ENCODE peak calls at places on chromosomes 3 and 15, in seven cellular contexts. M, P, A, Y, Q, B and T are unnamed samples. For H3K4me1, the result is how much of the 10 kb centered on the place peaks cover.

GRCh38 chr3:187987919-187988318 is 166.0 kb upstream of the LPP start:
- DNase-seq in M (peak), P (no peak), A (no peak), Y (no peak), Q (no peak), B (no peak), T (no peak)

GRCh38 chr3:50359760-50360110 is 414 bp upstream of the TMEM115 start:
- DNase-seq in M (no peak), P (no peak), A (no peak), Y (no peak), Q (no peak), B (no peak), T (no peak)

GRCh38 chr15:78000927-78001249 is 76.6 kb downstream of the TBC1D2B start:
- DNase-seq in M (no peak), P (no peak), A (no peak), Y (no peak), Q (no peak), B (no peak), T (no peak)

GRCh38 chr15:70795311-70795665 is 31.9 kb upstream of the UACA start:
- DNase-seq in M (no peak), P (no peak), A (peak), Y (peak), Q (no peak), B (no peak), T (no peak)

GRCh38 chr3:32203854-32204253 is 34.6 kb upstream of the CMTM8 start:
- DNase-seq in M (no peak), P (no peak), A (peak), Y (no peak), Q (no peak), B (no peak), T (no peak)

GRCh38 chr3:156151824-156152428 is 31.5 kb downstream of the KCNAB1 start:
- DNase-seq in M (peak), P (peak), A (peak), Y (peak), Q (peak), B (peak), T (peak)

GRCh38 chr3:35965908-35966307 is 326.6 kb downstream of the ARPP21 start:
- DNase-seq in M (no peak), P (no peak), A (peak), Y (peak), Q (no peak), B (no peak), T (no peak)

GRCh38 chr3:186979837-186980236 is 49.5 kb downstream of the ST6GAL1 start:
- DNase-seq in M (no peak), P (no peak), A (no peak), Y (no peak), Q (no peak), B (no peak), T (no peak)

GRCh38 chr3:186432189-186432588 is 70.2 kb upstream of the DGKG start:
- DNase-seq in M (no peak), P (no peak), A (peak), Y (peak), Q (no peak), B (no peak), T (no peak)

GRCh38 chr3:137616019-137616418 is 148.1 kb upstream of the SOX14 start:
- DNase-seq in M (no peak), P (no peak), A (no peak), Y (no peak), Q (no peak), B (no peak), T (no peak)

GRCh38 chr3:51716805-51717204 is 9.9 kb downstream of the GRM2 start:
- DNase-seq in M (no peak), P (no peak), A (no peak), Y (no peak), Q (peak), B (no peak), T (no peak)

GRCh38 chr3:30306896-30307295 is 299.5 kb upstream of the TGFBR2 start:
- DNase-seq in M (no peak), P (no peak), A (no peak), Y (no peak), Q (no peak), B (no peak), T (no peak)

GRCh38 chr3:188534633-188535032 is 380.7 kb downstream of the LPP start:
- DNase-seq in M (no peak), P (no peak), A (peak), Y (no peak), Q (no peak), B (no peak), T (no peak)

GRCh38 chr15:86255247-86255646 is 175.6 kb downstream of the AGBL1 start:
- DNase-seq in M (no peak), P (no peak), A (no peak), Y (no peak), Q (no peak), B (no peak), T (no peak)

GRCh38 chr3:151421956-151422355 is 37.4 kb upstream of the P2RY12 start:
- DNase-seq in M (no peak), P (no peak), A (no peak), Y (no peak), Q (no peak), B (no peak), T (no peak)

GRCh38 chr3:49276475-49277356 is at the start of gene C3orf62:
- DNase-seq in M (peak), P (peak), A (peak), Y (no peak), Q (peak), B (peak), T (peak)

GRCh38 chr3:48826451-48826850 is 21.2 kb downstream of the PRKAR2A start:
- DNase-seq in M (no peak), P (no peak), A (peak), Y (no peak), Q (no peak), B (no peak), T (no peak)

GRCh38 chr3:141769171-141769894 is 6.1 kb downstream of the GRK7 start:
- DNase-seq in M (no peak), P (no peak), A (peak), Y (no peak), Q (no peak), B (no peak), T (peak)

GRCh38 chr3:185822221-185822956 is 2.5 kb downstream of the IGF2BP2 start:
- DNase-seq in M (no peak), P (no peak), A (peak), Y (peak), Q (no peak), B (no peak), T (no peak)

GRCh38 chr3:113746955-113747718 is at the start of gene ATP6V1A:
- DNase-seq in M (peak), P (peak), A (peak), Y (peak), Q (peak), B (peak), T (peak)

GRCh38 chr15:25568751-25569150 is 129.9 kb upstream of the UBE3A start:
- DNase-seq in M (no peak), P (no peak), A (peak), Y (no peak), Q (no peak), B (no peak), T (no peak)

GRCh38 chr3:190017575-190018288 is 103.0 kb downstream of the P3H2 start:
- DNase-seq in M (no peak), P (peak), A (peak), Y (peak), Q (no peak), B (peak), T (peak)

GRCh38 chr3:25662921-25663320 is 1.8 kb downstream of the TOP2B start:
- DNase-seq in M (no peak), P (no peak), A (peak), Y (no peak), Q (no peak), B (no peak), T (no peak)

GRCh38 chr3:89246326-89246725 is 138.9 kb downstream of the EPHA3 start:
- DNase-seq in M (no peak), P (no peak), A (no peak), Y (peak), Q (no peak), B (no peak), T (no peak)

GRCh38 chr3:79651536-79652065 is 116.2 kb downstream of the ROBO1 start:
- DNase-seq in M (no peak), P (no peak), A (no peak), Y (peak), Q (no peak), B (peak), T (no peak)

GRCh38 chr15:33458421-33458820 is 147.7 kb downstream of the RYR3 start:
- DNase-seq in M (no peak), P (no peak), A (no peak), Y (no peak), Q (no peak), B (no peak), T (no peak)

GRCh38 chr3:149450281-149450680 is 24.2 kb upstream of the TM4SF4 start:
- DNase-seq in M (no peak), P (no peak), A (peak), Y (no peak), Q (no peak), B (no peak), T (no peak)

GRCh38 chr3:2823016-2823415 is 287.2 kb downstream of the IL5RA start:
- DNase-seq in M (no peak), P (no peak), A (no peak), Y (no peak), Q (no peak), B (no peak), T (no peak)

GRCh38 chr3:16667633-16668032 is 62.4 kb upstream of the DAZL start:
- DNase-seq in M (no peak), P (no peak), A (no peak), Y (no peak), Q (no peak), B (no peak), T (no peak)

GRCh38 chr3:16668776-16669545 is 63.7 kb upstream of the DAZL start:
- DNase-seq in M (no peak), P (no peak), A (no peak), Y (peak), Q (no peak), B (no peak), T (no peak)

GRCh38 chr3:16671690-16672089 is 66.5 kb upstream of the DAZL start:
- DNase-seq in M (no peak), P (no peak), A (no peak), Y (no peak), Q (no peak), B (no peak), T (no peak)

GRCh38 chr3:16673530-16673929 is 68.3 kb upstream of the DAZL start:
- DNase-seq in M (no peak), P (no peak), A (no peak), Y (no peak), Q (no peak), B (no peak), T (no peak)

DNA sequence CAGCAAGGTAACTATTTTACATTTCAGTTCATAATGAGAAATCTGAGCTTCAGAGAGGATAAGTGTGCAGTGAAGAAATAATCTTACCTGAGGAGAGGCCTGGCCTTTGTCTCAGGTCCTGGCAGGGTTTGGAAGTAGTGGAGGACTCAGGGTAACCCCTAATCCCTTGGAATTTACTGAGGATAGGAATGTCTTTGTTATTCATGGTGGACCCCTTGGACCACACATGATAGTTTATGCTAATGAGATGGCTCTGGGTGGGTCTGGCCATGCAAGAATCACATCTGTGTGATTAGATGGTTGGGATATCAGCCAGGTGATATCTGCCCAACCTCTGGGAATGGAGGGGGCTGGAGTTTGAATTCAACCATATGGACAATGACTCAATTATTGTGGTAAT is 65.0 kb upstream of the DAZL start:
- DNase-seq in M (no peak), P (no peak), A (no peak), Y (no peak), Q (no peak), B (no peak), T (no peak)
- H3K4me3 ChIP-seq in M (no peak), P (no peak), A (no peak), Y (no peak), Q (no peak), B (no peak), T (no peak)

DNA sequence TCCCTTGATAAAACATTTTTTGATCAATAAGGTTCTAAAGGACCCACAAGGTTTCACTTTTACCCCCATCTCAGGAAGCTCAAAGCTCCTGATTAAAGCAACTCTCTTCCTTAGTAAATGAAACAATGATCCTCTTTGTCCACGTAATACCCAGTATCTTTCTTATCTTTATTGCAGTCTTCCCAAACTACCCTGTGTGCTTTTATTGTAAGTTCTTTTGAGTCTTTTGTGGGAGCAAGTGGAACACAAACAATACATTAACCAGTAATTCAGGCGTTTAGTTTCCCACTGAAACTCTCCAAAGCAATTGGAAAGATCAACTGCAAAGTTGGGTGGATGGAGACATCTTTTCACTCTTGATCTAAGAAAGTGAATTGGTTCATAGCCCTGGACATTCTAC is 240.0 kb downstream of the ZNF621 start:
- DNase-seq in M (no peak), P (no peak), A (no peak), Y (no peak), Q (no peak), B (no peak), T (no peak)
- H3K4me1 ChIP-seq in M (under half), P (under half), A (under half), Y (under half), Q (under half), B (under half), T (under half)

GRCh38 chr3:64634461-64634860 is 53.3 kb downstream of the ADAMTS9 start:
- DNase-seq in M (no peak), P (no peak), A (no peak), Y (no peak), Q (no peak), B (no peak), T (no peak)
- H3K27ac ChIP-seq in M (no peak), P (no peak), A (no peak), Y (no peak), Q (no peak), B (no peak), T (no peak)

DNA sequence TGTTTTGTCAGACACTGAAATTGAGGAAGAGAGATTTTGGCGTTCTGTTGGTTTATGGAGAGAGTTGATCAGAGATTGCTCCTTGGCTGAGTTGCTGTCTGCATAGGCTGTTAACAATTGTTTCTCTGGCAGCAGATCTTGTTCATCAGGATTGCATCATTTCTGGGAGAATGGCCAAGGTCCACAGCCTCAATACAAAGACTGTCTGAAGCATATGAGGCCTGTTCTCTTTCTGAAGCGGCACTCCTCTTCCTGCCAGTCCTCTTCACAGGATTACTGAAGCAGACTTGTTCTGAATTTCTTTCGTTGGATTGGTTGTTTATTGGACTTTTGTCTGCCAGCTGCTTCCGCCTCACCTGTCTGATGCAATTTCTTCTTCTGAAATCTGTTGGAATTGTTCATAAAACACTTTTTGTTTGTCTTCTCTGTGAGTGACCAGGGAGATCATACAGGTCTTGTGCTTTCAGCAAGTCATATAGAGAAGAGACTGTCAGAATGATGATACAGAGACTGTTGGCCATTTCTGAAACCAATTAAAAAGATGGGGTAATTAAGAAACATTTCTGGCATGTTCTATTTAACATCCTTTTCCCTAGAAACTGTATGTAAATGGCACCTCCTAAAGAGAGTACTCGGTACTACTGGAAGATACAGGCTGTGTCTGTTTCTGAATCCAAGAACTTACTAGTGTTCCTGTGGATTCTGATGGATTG is 25.5 kb downstream of the SETD5 start:
- DNase-seq in M (no peak), P (peak), A (peak), Y (peak), Q (peak), B (peak), T (peak)
- H3K4me3 ChIP-seq in M (no peak), P (no peak), A (peak), Y (no peak), Q (no peak), B (no peak), T (no peak)

GRCh38 chr3:16913264-16913580 is 28.5 kb downstream of the PLCL2 start:
- DNase-seq in M (no peak), P (no peak), A (no peak), Y (no peak), Q (no peak), B (no peak), T (no peak)

GRCh38 chr3:16918683-16919025 is 33.9 kb downstream of the PLCL2 start:
- DNase-seq in M (no peak), P (no peak), A (no peak), Y (no peak), Q (no peak), B (no peak), T (no peak)

GRCh38 chr3:16917256-16917935 is 32.6 kb downstream of the PLCL2 start:
- DNase-seq in M (no peak), P (no peak), A (peak), Y (no peak), Q (no peak), B (no peak), T (no peak)

GRCh38 chr3:16916840-16917239 is 32.1 kb downstream of the PLCL2 start:
- DNase-seq in M (no peak), P (no peak), A (no peak), Y (no peak), Q (no peak), B (no peak), T (no peak)

GRCh38 chr3:16917980-16918682 is 33.4 kb downstream of the PLCL2 start:
- DNase-seq in M (no peak), P (no peak), A (no peak), Y (no peak), Q (no peak), B (no peak), T (no peak)
- H3K4me1 ChIP-seq in M (under half), P (under half), A (under half), Y (under half), Q (under half), B (under half), T (under half)

DNA sequence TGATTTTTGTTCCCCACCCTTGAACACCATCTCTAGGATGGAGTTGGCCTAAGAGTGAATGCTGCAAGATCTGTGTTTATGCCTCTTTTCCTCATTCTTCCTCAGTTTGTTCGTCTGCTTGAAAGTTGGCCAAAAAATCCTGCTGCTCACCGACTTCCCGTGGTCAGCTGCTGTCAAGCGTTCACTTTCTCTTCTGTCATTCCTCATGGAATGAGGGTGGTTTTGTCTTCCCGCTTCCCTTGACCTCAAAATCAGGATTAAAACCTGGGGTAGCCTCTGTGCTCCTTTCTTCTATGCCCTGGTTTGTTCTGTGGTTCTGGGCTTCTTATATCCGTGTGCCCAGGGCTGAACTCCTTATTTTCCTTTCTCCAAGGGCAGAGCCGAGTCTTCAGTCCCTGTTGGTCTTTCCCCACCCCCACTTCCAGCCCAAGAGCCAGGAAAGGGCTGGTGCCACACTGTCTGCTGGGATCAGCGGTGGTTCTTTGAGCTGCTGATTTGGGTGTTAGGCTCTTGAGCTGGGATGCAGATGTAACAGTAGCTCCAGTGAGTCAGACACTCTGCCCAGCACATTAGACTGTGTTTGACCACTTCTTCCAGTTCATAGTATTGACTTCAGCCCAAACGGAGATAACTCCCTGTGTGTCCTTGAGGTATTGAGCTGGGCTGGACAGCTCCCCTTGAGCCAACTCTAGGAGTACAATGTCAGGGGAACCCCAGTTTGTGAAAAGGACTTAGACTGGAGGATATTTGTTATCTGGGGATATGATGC is 2.3 kb downstream of the SERF2 start:
- DNase-seq in M (no peak), P (no peak), A (peak), Y (no peak), Q (no peak), B (peak), T (no peak)
- H3K27ac ChIP-seq in M (peak), P (peak), A (peak), Y (peak), Q (no peak), B (peak), T (peak)

GRCh38 chr3:72375237-72376154 is 472.7 kb downstream of the SHQ1 start:
- DNase-seq in M (no peak), P (no peak), A (no peak), Y (no peak), Q (no peak), B (no peak), T (no peak)
- H3K4me3 ChIP-seq in M (no peak), P (no peak), A (no peak), Y (no peak), Q (no peak), B (no peak), T (no peak)

DNA sequence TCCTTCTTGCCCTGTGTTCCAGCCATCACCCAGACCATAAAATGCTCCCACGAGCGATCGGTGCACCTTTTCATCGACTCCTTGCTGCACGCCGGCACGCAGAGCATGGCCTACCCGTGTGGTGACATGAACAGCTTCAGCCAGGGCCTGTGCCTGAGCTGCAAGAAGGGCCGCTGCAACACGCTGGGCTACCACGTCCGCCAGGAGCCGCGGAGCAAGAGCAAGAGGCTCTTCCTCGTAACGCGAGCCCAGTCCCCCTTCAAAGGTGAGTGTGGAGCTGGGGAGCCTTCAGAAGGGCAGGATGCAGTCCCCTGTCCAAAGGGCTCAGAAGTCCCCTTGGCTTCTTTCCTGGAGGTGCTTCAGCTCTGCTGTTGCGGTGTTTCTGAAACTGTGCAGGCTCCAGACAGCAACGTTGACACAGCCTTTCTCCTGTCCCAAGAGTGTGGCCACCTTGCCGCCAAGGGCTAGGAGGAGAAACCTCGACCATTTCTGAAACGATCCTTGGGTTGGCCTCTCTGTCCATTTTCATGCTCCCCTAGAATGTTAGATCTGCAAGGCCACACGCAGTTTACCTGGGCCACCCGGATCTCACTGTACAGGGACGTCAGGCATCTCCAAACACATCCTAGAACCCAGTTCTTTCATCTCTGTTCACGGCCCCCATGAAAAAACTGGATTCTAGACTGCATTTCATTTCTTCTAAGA is 116.7 kb downstream of the LIPC start:
- DNase-seq in M (no peak), P (no peak), A (no peak), Y (no peak), Q (peak), B (no peak), T (no peak)
- H3K4me1 ChIP-seq in M (under half), P (under half), A (under half), Y (half or more), Q (under half), B (under half), T (under half)

GRCh38 chr3:123635220-123635619 is 50.4 kb upstream of the HACD2 start:
- DNase-seq in M (no peak), P (no peak), A (no peak), Y (peak), Q (no peak), B (no peak), T (no peak)
- H3K27ac ChIP-seq in M (no peak), P (peak), A (no peak), Y (peak), Q (peak), B (peak), T (no peak)